ENCODE peak calls at places on chromosomes 1 and 21, in five cellular contexts. One of them, this sample, is unnamed.

GRCh38 chr1:90386899-90387334 is 330.2 kb downstream of the BARHL2 start:
- DNase-seq in K562: no peak
- DNase-seq in A549: no peak
- DNase-seq in GM12878: no peak
- DNase-seq in HepG2: no peak
- DNase-seq in this sample: peak; percentile 29

GRCh38 chr1:112357467-112357866 is 38.5 kb upstream of the CTTNBP2NL start:
- DNase-seq in K562: no peak
- DNase-seq in HepG2: no peak
- DNase-seq in A549: no peak
- DNase-seq in GM12878: no peak
- DNase-seq in this sample: no peak

GRCh38 chr1:8476021-8476420 is 158.1 kb downstream of the SLC45A1 start:
- DNase-seq in GM12878: no peak
- DNase-seq in K562: no peak
- DNase-seq in A549: no peak
- DNase-seq in HepG2: no peak
- DNase-seq in this sample: no peak

GRCh38 chr1:212255705-212256307 is 29.4 kb upstream of the PPP2R5A start:
- DNase-seq in K562: no peak
- DNase-seq in GM12878: no peak
- DNase-seq in HepG2: peak; percentile 87
- DNase-seq in A549: no peak
- DNase-seq in this sample: no peak

GRCh38 chr1:246291141-246291540 is 215.9 kb downstream of the SMYD3 start:
- DNase-seq in HepG2: no peak
- DNase-seq in K562: no peak
- DNase-seq in GM12878: no peak
- DNase-seq in A549: no peak
- DNase-seq in this sample: no peak

GRCh38 chr1:167109125-167109524 is 15.2 kb downstream of the STYXL2 start:
- DNase-seq in K562: no peak
- DNase-seq in HepG2: no peak
- DNase-seq in A549: no peak
- DNase-seq in GM12878: no peak
- DNase-seq in this sample: no peak

GRCh38 chr1:176241385-176242015 is 34.4 kb upstream of the COP1 start:
- DNase-seq in HepG2: no peak
- DNase-seq in A549: peak; percentile 83
- DNase-seq in K562: no peak
- DNase-seq in GM12878: no peak
- DNase-seq in this sample: peak; percentile 95

GRCh38 chr1:100206301-100206700 is 28.2 kb upstream of the LRRC39 start:
- DNase-seq in HepG2: no peak
- DNase-seq in A549: no peak
- DNase-seq in K562: no peak
- DNase-seq in GM12878: no peak
- DNase-seq in this sample: peak; percentile 45

GRCh38 chr1:224368409-224368808 is 11.7 kb downstream of the CNIH4 start:
- DNase-seq in GM12878: peak; percentile 40
- DNase-seq in HepG2: no peak
- DNase-seq in A549: no peak
- DNase-seq in K562: no peak
- DNase-seq in this sample: peak; percentile 37

GRCh38 chr1:231676487-231676886 is 49.9 kb downstream of the DISC1 start:
- DNase-seq in GM12878: no peak
- DNase-seq in A549: no peak
- DNase-seq in HepG2: no peak
- DNase-seq in K562: no peak
- DNase-seq in this sample: no peak

GRCh38 chr1:162899422-162900168 is 38.6 kb upstream of the CCDC190 start:
- DNase-seq in A549: no peak
- DNase-seq in GM12878: no peak
- DNase-seq in HepG2: no peak
- DNase-seq in K562: no peak
- DNase-seq in this sample: peak; percentile 94

GRCh38 chr1:53909946-53910345 is 16.0 kb downstream of the DIO1 start:
- DNase-seq in K562: no peak
- DNase-seq in A549: no peak
- DNase-seq in GM12878: no peak
- DNase-seq in HepG2: peak; percentile 64
- DNase-seq in this sample: peak; percentile 21

GRCh38 chr1:24555591-24556413 is at the start of gene NCMAP:
- DNase-seq in K562: peak; percentile 75
- DNase-seq in HepG2: peak; percentile 26
- DNase-seq in A549: no peak
- DNase-seq in GM12878: no peak
- DNase-seq in this sample: no peak

GRCh38 chr1:228267962-228268890 is 60.4 kb downstream of the OBSCN start:
- DNase-seq in A549: no peak
- DNase-seq in K562: no peak
- DNase-seq in GM12878: no peak
- DNase-seq in HepG2: no peak
- DNase-seq in this sample: no peak

GRCh38 chr1:201896951-201897391 is 8.3 kb downstream of the SHISA4 start:
- DNase-seq in HepG2: no peak
- DNase-seq in K562: no peak
- DNase-seq in GM12878: no peak
- DNase-seq in A549: peak; percentile 48
- DNase-seq in this sample: peak; percentile 77
- H3K27ac ChIP-seq in HepG2: no peak overlapping the region
- H3K27ac ChIP-seq in K562: no peak overlapping the region
- H3K27ac ChIP-seq in GM12878: no peak overlapping the region
- H3K27ac ChIP-seq in A549: peak overlapping the region; percentile 73
- H3K27ac ChIP-seq in this sample: peak overlapping the region; percentile 72

DNA sequence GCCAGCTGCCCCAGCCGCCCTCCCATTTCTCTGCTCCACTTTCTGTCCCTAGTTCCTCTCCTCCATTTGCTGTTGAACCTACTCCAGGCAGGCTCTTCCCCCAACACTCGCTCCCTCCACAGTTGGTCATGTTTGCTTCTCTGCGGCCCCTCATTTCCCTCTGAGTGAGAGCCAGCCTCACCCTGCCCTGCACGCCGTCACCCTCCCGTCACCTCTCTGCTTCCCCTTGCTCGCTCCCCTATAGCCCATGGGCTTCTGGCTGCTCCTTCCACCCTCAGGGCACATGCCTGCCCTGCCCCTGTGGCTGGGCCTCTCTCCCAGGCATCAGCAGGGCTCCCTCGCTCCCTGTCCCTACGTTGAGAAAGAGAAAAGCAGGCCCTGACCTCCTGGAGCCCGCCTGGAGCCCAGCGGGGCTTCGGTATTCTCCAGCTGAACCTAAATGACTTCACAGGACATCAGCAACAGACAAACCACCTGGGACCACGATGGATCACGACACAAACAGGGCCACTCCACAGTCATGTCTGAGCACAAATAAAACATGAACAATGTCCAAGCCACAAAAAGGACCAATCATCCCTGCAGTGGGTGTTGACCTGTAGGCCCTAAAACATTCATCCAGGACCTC is 13.3 kb upstream of the THEMIS2 start:
- DNase-seq in A549: no peak
- DNase-seq in K562: no peak
- DNase-seq in HepG2: no peak
- DNase-seq in GM12878: no peak
- DNase-seq in this sample: no peak
- TF ChIP-seq BHLHE40 in A549: no peak
- TF ChIP-seq BHLHE40 in K562: no peak
- TF ChIP-seq BHLHE40 in HepG2: no peak
- TF ChIP-seq BHLHE40 in GM12878: no peak
- TF ChIP-seq BHLHE40 in this sample: no peak

DNA sequence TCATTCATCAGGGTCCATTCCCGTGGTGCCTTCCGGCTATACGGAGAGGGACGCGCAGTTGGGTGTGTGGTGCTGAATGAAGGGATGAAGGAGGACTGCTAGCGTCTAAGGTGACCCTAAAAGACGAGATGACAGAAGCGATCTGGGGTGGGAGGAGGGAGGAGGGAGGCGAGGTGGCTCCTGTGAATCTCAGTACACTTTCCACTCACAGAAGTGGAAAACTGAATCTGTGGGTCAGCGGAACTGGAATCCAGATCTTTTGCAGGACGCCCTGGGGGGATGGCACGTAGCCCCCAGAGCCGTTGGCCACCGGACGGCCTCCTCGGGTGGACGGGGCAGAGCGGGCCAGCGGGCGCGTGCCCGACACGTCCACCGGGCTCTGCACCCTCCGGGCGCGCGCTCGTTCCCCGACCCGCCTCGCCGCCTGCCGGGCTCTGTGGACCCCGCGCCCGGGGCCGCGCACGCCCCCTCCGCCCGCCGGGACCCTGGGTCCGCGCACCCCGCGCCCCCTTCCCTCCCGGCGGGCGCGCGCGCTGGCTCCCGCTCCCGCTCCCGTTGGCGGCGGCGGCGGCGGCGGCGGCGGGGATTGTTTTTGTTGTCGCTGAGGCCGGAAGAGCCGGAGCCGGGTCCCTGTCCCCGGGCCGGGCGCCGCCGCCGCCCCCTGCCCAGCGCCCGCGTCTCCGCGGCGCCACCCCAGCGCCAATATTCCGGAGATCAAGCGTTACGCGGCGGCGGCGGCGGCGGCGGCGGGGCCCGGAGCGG is at the start of gene AGO4:
- DNase-seq in K562: peak; percentile 86
- DNase-seq in A549: peak; percentile 44
- DNase-seq in HepG2: peak; percentile 53
- DNase-seq in GM12878: no peak
- DNase-seq in this sample: peak; percentile 33
- H3K27ac ChIP-seq in K562: peak within 1 kb of the TSS; percentile 77
- H3K27ac ChIP-seq in A549: peak within 1 kb of the TSS; percentile 99
- H3K27ac ChIP-seq in HepG2: peak within 1 kb of the TSS; percentile 66
- H3K27ac ChIP-seq in GM12878: peak within 1 kb of the TSS; percentile 58
- H3K27ac ChIP-seq in this sample: peak within 1 kb of the TSS; percentile 79

GRCh38 chr21:45146801-45147200 is 72.4 kb downstream of the ADARB1 start:
- DNase-seq in HepG2: no peak
- DNase-seq in GM12878: no peak
- DNase-seq in K562: no peak
- DNase-seq in A549: no peak
- DNase-seq in this sample: no peak

GRCh38 chr21:45149021-45149420 is 74.6 kb downstream of the ADARB1 start:
- DNase-seq in GM12878: no peak
- DNase-seq in K562: no peak
- DNase-seq in A549: no peak
- DNase-seq in HepG2: no peak
- DNase-seq in this sample: no peak

GRCh38 chr21:45146301-45146700 is 71.9 kb downstream of the ADARB1 start:
- DNase-seq in HepG2: no peak
- DNase-seq in A549: no peak
- DNase-seq in K562: no peak
- DNase-seq in GM12878: no peak
- DNase-seq in this sample: no peak

GRCh38 chr21:45147473-45148315 is 73.3 kb downstream of the ADARB1 start:
- DNase-seq in K562: no peak
- DNase-seq in GM12878: no peak
- DNase-seq in HepG2: no peak
- DNase-seq in A549: no peak
- DNase-seq in this sample: no peak

GRCh38 chr21:45148316-45149000 is 74.1 kb downstream of the ADARB1 start:
- DNase-seq in A549: no peak
- DNase-seq in K562: no peak
- DNase-seq in HepG2: no peak
- DNase-seq in GM12878: no peak
- DNase-seq in this sample: no peak
- TF ChIP-seq BHLHE40 in A549: no peak
- TF ChIP-seq BHLHE40 in K562: no peak
- TF ChIP-seq BHLHE40 in HepG2: no peak
- TF ChIP-seq BHLHE40 in GM12878: no peak
- TF ChIP-seq BHLHE40 in this sample: no peak

DNA sequence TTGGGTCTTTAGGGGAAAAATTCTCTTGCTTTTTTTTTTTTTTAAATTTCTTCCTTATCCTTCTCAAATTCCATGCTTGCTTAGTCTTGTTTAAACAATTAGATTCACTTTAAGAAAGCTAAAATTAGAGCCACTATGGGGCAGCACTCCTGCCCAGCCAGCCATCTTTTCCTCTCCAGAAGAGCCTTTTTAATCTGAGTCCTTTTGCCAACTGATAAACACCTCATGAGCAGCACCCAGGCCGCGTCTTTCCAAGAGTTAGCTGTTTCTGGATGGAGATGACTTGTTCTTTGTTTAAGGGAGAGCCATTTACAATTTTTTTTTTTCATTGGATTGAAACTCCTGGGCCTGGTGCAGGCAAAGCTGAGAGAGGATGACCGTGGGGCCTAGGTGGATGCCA is 53.3 kb upstream of the TSPAN2 start:
- DNase-seq in K562: no peak
- DNase-seq in A549: no peak
- DNase-seq in GM12878: no peak
- DNase-seq in HepG2: no peak
- DNase-seq in this sample: peak; percentile 68
- H3K27ac ChIP-seq in K562: no peak overlapping the region
- H3K27ac ChIP-seq in A549: no peak overlapping the region
- H3K27ac ChIP-seq in GM12878: no peak overlapping the region
- H3K27ac ChIP-seq in HepG2: no peak overlapping the region
- H3K27ac ChIP-seq in this sample: peak overlapping the region; percentile 48

DNA sequence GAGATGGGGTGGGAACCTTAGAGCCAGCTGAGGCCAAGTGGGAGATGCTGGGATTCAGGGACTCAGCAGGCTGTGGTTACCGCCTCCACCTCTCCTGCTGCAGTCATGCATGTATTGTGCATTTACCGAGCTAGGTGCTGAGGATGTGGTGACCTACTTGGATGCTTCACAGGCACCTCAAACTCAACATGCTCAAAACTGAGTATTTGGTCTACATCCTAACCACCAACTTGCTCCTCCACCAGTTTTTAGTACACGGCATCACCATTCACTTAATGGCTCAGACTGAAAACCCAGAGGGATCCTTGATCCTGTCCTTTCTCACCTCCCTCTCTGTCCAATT is 5.6 kb downstream of the CHRNB2 start:
- DNase-seq in A549: no peak
- DNase-seq in HepG2: no peak
- DNase-seq in GM12878: no peak
- DNase-seq in K562: no peak
- DNase-seq in this sample: no peak
- TF ChIP-seq BHLHE40 in A549: no peak
- TF ChIP-seq BHLHE40 in HepG2: no peak
- TF ChIP-seq BHLHE40 in GM12878: no peak
- TF ChIP-seq BHLHE40 in K562: no peak
- TF ChIP-seq BHLHE40 in this sample: no peak

DNA sequence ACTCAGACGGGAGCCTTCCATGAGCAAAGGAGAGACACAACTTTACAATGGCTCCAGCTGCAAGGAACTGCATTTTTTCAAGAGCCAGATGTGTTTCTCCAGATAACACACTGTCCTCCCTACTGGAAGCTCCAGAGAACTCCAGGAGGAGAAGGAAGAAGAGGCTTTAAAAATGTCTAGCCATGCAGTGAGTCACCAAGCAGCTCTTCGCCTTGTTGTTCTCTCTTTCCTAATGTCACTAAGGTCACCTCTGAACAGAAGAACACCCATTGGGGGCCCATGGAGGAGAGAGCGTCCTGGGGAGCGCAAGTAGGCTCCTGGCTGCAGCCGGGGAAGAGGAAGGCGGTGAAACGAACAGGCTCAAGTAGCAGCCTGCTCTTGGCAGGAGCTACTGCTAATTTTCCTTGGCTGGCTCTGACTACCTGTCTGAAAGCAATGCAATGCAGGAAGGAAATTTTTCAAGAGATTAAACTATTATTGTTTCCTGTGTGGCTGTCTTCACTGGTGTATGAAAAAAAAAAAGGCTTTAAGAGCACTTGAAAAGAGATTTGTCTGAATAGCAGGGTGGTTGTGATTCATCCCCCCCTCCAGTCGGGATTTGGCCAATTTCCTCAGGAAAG is 321.9 kb downstream of the SETD4 start:
- DNase-seq in K562: no peak
- DNase-seq in A549: peak; percentile 2
- DNase-seq in HepG2: no peak
- DNase-seq in GM12878: no peak
- DNase-seq in this sample: peak; percentile 4
- H3K27ac ChIP-seq in K562: no peak overlapping the region
- H3K27ac ChIP-seq in A549: no peak overlapping the region
- H3K27ac ChIP-seq in HepG2: no peak overlapping the region
- H3K27ac ChIP-seq in GM12878: no peak overlapping the region
- H3K27ac ChIP-seq in this sample: no peak overlapping the region

GRCh38 chr1:67610450-67610849 is 74.6 kb upstream of the GADD45A start:
- DNase-seq in K562: no peak
- DNase-seq in HepG2: no peak
- DNase-seq in A549: no peak
- DNase-seq in GM12878: no peak
- DNase-seq in this sample: no peak
- TF ChIP-seq BHLHE40 in K562: no peak
- TF ChIP-seq BHLHE40 in HepG2: no peak
- TF ChIP-seq BHLHE40 in A549: no peak
- TF ChIP-seq BHLHE40 in GM12878: no peak
- TF ChIP-seq BHLHE40 in this sample: no peak